ENCODE peak calls at places on chromosomes 6 and 20, in six cellular contexts. Y is psoas muscle, U is GM13976, X is esophagus muscularis mucosa, B is transverse colon, Q is endothelial cell of umbilical vein. C is an unnamed sample.

GRCh38 chr20:17635846-17636245 is 46.2 kb downstream of the RRBP1 start:
- DNase-seq in Y (no peak), U (no peak), X (no peak), B (no peak), Q (no peak), C (no peak)

GRCh38 chr6:36786055-36786675 is 53.1 kb downstream of the CPNE5 start:
- DNase-seq in Y (no peak), U (no peak), X (no peak), B (no peak), Q (no peak), C (no peak)

GRCh38 chr20:41358717-41359116 is 7.9 kb downstream of the EMILIN3 start:
- DNase-seq in Y (peak; percentile 39), U (no peak), X (no peak), B (no peak), Q (no peak), C (no peak)

GRCh38 chr6:9520417-9521151 is 894.3 kb downstream of the TFAP2A start:
- DNase-seq in Y (no peak), U (no peak), X (no peak), B (no peak), Q (peak; percentile 88), C (peak; percentile 0)

GRCh38 chr20:37081717-37082289 is 14.0 kb downstream of the RBL1 start:
- DNase-seq in Y (no peak), U (no peak), X (no peak), B (peak; percentile 17), Q (peak; percentile 16), C (peak; percentile 36)

GRCh38 chr6:45021652-45022051 is 306.5 kb upstream of the RUNX2 start:
- DNase-seq in Y (no peak), U (no peak), X (no peak), B (no peak), Q (no peak), C (peak; percentile 5)

GRCh38 chr6:4135665-4136353 is 434 bp upstream of the ECI2 start:
- DNase-seq in Y (peak; percentile 98), U (peak; percentile 99), X (peak; percentile 99), B (peak; percentile 98), Q (peak; percentile 92), C (peak; percentile 97)

GRCh38 chr20:2900845-2901592 is 27.7 kb downstream of the PTPRA start:
- DNase-seq in Y (no peak), U (peak; percentile 68), X (no peak), B (no peak), Q (peak; percentile 23), C (no peak)

GRCh38 chr20:1623501-1624250 is 3.9 kb upstream of the SIRPB1 start:
- DNase-seq in Y (no peak), U (no peak), X (no peak), B (no peak), Q (peak; percentile 0), C (no peak)

GRCh38 chr6:30683980-30684338 is 2.5 kb downstream of the PPP1R18 start:
- DNase-seq in Y (no peak), U (no peak), X (no peak), B (no peak), Q (peak; percentile 20), C (no peak)

GRCh38 chr6:30684386-30685156 is 1.9 kb downstream of the PPP1R18 start:
- DNase-seq in Y (peak; percentile 77), U (peak; percentile 72), X (no peak), B (peak; percentile 67), Q (peak; percentile 35), C (peak; percentile 83)

GRCh38 chr6:30686908-30687658 is 638 bp upstream of the PPP1R18 start:
- DNase-seq in Y (peak; percentile 99), U (peak; percentile 90), X (peak; percentile 99), B (peak; percentile 90), Q (peak; percentile 93), C (peak; percentile 88)

GRCh38 chr6:30685977-30686907 is at the start of gene PPP1R18:
- DNase-seq in Y (peak; percentile 90), U (peak; percentile 85), X (peak; percentile 95), B (peak; percentile 85), Q (peak; percentile 28), C (peak; percentile 91)

GRCh38 chr6:30685157-30685976 is 1.1 kb downstream of the PPP1R18 start:
- DNase-seq in Y (no peak), U (no peak), X (no peak), B (peak; percentile 36), Q (peak; percentile 34), C (peak; percentile 50)
- TF ChIP-seq CTCF in Y (no peak), U (peak; percentile 35), X (no peak), B (no peak), Q (peak; percentile 20), C (no peak)

DNA sequence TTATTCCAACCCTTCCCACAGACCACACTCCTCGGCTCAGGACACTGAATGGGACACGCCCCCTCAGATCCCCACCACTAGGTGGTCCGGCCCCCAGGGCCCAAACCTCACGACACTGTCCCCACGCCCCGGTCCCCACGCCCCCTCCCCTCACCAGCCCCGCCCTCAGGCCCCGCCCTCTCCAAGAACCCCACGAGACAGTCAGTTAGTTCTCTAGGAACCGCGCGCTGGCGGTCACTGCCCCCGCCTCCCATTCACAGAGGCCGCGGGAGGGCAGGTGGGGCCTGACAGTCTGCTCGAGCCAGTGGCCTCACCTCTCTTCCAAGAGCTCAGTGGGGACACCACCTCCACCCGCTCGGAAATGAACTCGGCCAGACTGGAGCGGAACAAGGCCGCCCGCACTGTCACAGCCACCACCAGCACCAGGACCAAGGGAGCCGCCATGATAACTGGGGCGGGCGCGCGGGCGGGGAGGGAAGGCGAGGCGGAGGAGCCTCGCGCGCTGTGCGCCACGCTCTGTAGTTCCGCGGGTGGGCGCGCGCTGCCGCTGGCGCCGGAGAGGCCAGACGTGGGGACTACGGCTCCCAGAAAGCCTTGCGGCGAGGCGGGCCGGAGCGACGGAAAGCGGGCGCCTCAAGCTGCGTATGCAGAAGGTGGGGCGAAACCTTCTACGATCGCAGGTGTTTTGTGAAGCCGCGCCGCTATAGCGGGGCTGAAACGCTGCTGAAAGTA is at the start of gene PIGU:
- DNase-seq in Y (peak; percentile 97), U (peak; percentile 95), X (peak; percentile 97), B (peak; percentile 97), Q (peak; percentile 97), C (peak; percentile 97)
- TF ChIP-seq CTCF in Y (peak; percentile 22), U (peak; percentile 4), X (peak; percentile 34), B (peak; percentile 20), Q (no peak), C (no peak)

DNA sequence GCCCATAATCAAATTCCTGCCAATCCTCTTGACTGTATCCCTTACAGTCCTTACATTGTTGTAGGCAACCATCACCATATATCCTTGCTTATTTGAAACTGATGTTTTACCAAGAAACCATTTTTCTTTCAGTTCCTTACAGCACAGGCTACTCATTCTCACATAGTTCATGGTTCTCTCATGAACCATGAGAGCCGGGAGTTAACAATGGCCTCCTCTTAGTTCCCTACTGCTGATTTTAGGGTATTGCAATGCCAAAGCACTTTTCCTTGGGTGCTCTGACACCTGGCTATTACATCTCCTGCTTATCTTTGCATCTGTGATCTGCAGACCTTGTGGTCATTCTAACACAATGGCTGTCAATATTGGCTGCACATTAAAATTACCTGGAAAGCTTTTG is 133.4 kb downstream of the MYB start:
- DNase-seq in Y (no peak), U (no peak), X (no peak), B (no peak), Q (no peak), C (no peak)
- TF ChIP-seq CTCF in Y (no peak), U (no peak), X (no peak), B (no peak), Q (no peak), C (no peak)

GRCh38 chr20:5181492-5181891 is 54.7 kb downstream of the CDS2 start:
- DNase-seq in Y (no peak), U (no peak), X (no peak), B (no peak), Q (no peak), C (no peak)

GRCh38 chr20:5180933-5181332 is 54.1 kb downstream of the CDS2 start:
- DNase-seq in Y (no peak), U (no peak), X (no peak), B (no peak), Q (peak; percentile 14), C (no peak)

GRCh38 chr20:5181955-5182354 is 55.1 kb downstream of the CDS2 start:
- DNase-seq in Y (no peak), U (no peak), X (no peak), B (no peak), Q (peak; percentile 36), C (no peak)

GRCh38 chr20:5182615-5183254 is 55.9 kb downstream of the CDS2 start:
- DNase-seq in Y (no peak), U (no peak), X (no peak), B (no peak), Q (no peak), C (no peak)

DNA sequence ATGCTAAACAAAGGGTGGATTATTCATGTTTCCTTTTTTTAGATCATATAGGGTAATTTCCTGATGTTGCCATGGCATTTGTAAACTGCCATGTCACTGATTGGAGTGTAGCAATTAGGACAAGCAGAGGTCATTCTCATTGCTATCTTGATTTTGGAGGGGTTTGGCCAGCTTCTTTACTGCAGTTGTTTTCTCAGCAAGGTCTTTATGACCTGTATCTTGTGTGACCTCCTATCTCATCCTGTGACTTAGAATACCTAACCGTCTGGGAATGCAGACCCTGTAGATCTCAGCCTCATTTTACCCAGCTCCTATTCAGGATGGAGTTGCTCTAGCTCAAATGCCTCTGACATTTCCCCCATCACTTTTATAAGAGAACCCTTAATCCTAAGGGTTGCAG is 53.6 kb downstream of the CDS2 start:
- DNase-seq in Y (no peak), U (no peak), X (no peak), B (no peak), Q (peak; percentile 62), C (no peak)
- TF ChIP-seq CTCF in Y (no peak), U (no peak), X (no peak), B (no peak), Q (no peak), C (no peak)

DNA sequence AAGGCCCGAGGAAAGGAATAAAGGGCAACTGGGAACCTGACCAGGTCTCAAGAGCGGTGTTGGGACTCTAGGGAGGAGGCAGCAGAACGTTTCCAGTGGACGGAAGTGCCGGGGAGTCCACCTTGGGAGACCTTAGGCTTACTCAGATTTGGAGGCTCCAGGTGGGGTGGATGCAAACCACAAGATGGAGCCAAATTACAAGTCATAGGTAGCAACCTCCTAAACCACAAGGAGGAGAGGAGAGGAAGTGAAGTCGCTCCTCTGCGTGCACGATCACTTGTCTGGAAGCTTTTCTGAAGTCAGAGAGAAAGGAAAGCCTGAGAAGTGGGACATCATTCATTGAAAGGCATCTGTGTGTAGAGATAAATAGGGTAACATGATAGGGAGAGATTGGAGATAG is 9.3 kb downstream of the HLA-DOA start:
- DNase-seq in Y (no peak), U (peak; percentile 55), X (no peak), B (no peak), Q (no peak), C (peak; percentile 55)
- TF ChIP-seq CTCF in Y (no peak), U (peak; percentile 38), X (no peak), B (no peak), Q (no peak), C (peak; percentile 31)

DNA sequence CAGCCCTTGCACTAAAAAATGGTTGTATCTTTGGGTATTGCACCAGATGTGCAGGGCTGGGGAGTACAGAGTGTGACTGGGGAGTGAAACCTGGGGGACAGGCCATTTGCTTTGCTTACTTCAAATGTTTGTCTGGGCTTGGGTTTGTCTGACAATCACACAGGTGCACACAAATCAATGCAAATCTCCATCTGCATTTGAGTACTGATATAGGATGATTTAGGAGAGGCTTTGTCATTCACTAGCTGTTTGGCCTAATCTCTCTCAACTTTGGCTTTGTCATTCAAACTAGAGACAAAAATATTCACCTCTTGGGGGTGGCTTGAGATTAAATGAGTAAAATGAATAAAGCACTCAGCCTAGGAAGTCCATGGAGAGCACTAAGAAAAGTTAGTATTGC is 3.8 kb downstream of the GUCA1A start:
- DNase-seq in Y (no peak), U (no peak), X (no peak), B (no peak), Q (no peak), C (no peak)
- TF ChIP-seq CTCF in Y (no peak), U (no peak), X (no peak), B (no peak), Q (no peak), C (no peak)